ENCODE peak calls at places on chromosomes 3 and 15, in five cellular contexts. One of them, this sample, is unnamed.
A peak's percentile ranks its signal among the peaks of the same experiment; 100 is the strongest.

GRCh38 chr3:187726564-187726963 is 18.7 kb downstream of the BCL6 start:
- DNase-seq in CD4-positive, CD25-positive, alpha-beta regulatory T cell: no peak
- DNase-seq in mesendoderm: no peak
- DNase-seq in choroid plexus epithelial cell: no peak
- DNase-seq in NB4: no peak
- DNase-seq in this sample: no peak

GRCh38 chr3:24060055-24060454 is 115.0 kb downstream of the NR1D2 start:
- DNase-seq in CD4-positive, CD25-positive, alpha-beta regulatory T cell: no peak
- DNase-seq in NB4: no peak
- DNase-seq in choroid plexus epithelial cell: peak; percentile 81
- DNase-seq in mesendoderm: peak; percentile 61
- DNase-seq in this sample: no peak

GRCh38 chr15:99128411-99128810 is 23.5 kb downstream of the SYNM start:
- DNase-seq in choroid plexus epithelial cell: no peak
- DNase-seq in CD4-positive, CD25-positive, alpha-beta regulatory T cell: no peak
- DNase-seq in NB4: no peak
- DNase-seq in mesendoderm: no peak
- DNase-seq in this sample: no peak

GRCh38 chr3:123807820-123808219 is 76.3 kb downstream of the MYLK start:
- DNase-seq in CD4-positive, CD25-positive, alpha-beta regulatory T cell: no peak
- DNase-seq in mesendoderm: peak; percentile 34
- DNase-seq in choroid plexus epithelial cell: no peak
- DNase-seq in NB4: no peak
- DNase-seq in this sample: no peak

GRCh38 chr15:43775411-43775965 is 1.3 kb downstream of the ELL3 start:
- DNase-seq in choroid plexus epithelial cell: no peak
- DNase-seq in NB4: peak; percentile 39
- DNase-seq in CD4-positive, CD25-positive, alpha-beta regulatory T cell: no peak
- DNase-seq in mesendoderm: peak; percentile 92
- DNase-seq in this sample: no peak

GRCh38 chr3:47916696-47917095 is 99.5 kb downstream of the MAP4 start:
- DNase-seq in choroid plexus epithelial cell: no peak
- DNase-seq in NB4: no peak
- DNase-seq in CD4-positive, CD25-positive, alpha-beta regulatory T cell: no peak
- DNase-seq in mesendoderm: no peak
- DNase-seq in this sample: no peak

GRCh38 chr3:105473521-105474223 is 107.0 kb downstream of the ALCAM start:
- DNase-seq in NB4: peak; percentile 2
- DNase-seq in mesendoderm: peak; percentile 44
- DNase-seq in CD4-positive, CD25-positive, alpha-beta regulatory T cell: no peak
- DNase-seq in choroid plexus epithelial cell: peak; percentile 91
- DNase-seq in this sample: no peak

GRCh38 chr3:126259411-126260391 is 79.3 kb upstream of the ALDH1L1 start:
- DNase-seq in mesendoderm: peak; percentile 71
- DNase-seq in CD4-positive, CD25-positive, alpha-beta regulatory T cell: no peak
- DNase-seq in choroid plexus epithelial cell: peak; percentile 53
- DNase-seq in NB4: peak; percentile 70
- DNase-seq in this sample: no peak

GRCh38 chr3:167032267-167032876 is 347.7 kb downstream of the ZBBX start:
- DNase-seq in choroid plexus epithelial cell: peak; percentile 55
- DNase-seq in NB4: peak; percentile 62
- DNase-seq in mesendoderm: peak; percentile 71
- DNase-seq in CD4-positive, CD25-positive, alpha-beta regulatory T cell: no peak
- DNase-seq in this sample: peak; percentile 39

GRCh38 chr3:71208273-71209095 is 375.0 kb downstream of the FOXP1 start:
- DNase-seq in NB4: peak; percentile 50
- DNase-seq in mesendoderm: peak; percentile 70
- DNase-seq in choroid plexus epithelial cell: peak; percentile 65
- DNase-seq in CD4-positive, CD25-positive, alpha-beta regulatory T cell: no peak
- DNase-seq in this sample: no peak

GRCh38 chr3:121574449-121574848 is 6.7 kb downstream of the ARGFX start:
- DNase-seq in CD4-positive, CD25-positive, alpha-beta regulatory T cell: no peak
- DNase-seq in choroid plexus epithelial cell: peak; percentile 56
- DNase-seq in NB4: peak; percentile 70
- DNase-seq in mesendoderm: peak; percentile 74
- DNase-seq in this sample: no peak

GRCh38 chr3:44337253-44337652 is 1.3 kb upstream of the TCAIM start:
- DNase-seq in CD4-positive, CD25-positive, alpha-beta regulatory T cell: no peak
- DNase-seq in NB4: peak; percentile 23
- DNase-seq in mesendoderm: peak; percentile 63
- DNase-seq in choroid plexus epithelial cell: no peak
- DNase-seq in this sample: no peak

GRCh38 chr3:13158871-13159270 is 85.6 kb upstream of the IQSEC1 start:
- DNase-seq in CD4-positive, CD25-positive, alpha-beta regulatory T cell: no peak
- DNase-seq in mesendoderm: no peak
- DNase-seq in NB4: no peak
- DNase-seq in choroid plexus epithelial cell: no peak
- DNase-seq in this sample: no peak

GRCh38 chr3:48685603-48686511 is at the start of gene NCKIPSD:
- DNase-seq in NB4: peak; percentile 86
- DNase-seq in CD4-positive, CD25-positive, alpha-beta regulatory T cell: peak; percentile 85
- DNase-seq in choroid plexus epithelial cell: peak; percentile 82
- DNase-seq in mesendoderm: peak; percentile 91
- DNase-seq in this sample: peak; percentile 69

GRCh38 chr3:141276398-141276797 is 44.8 kb downstream of the PXYLP1 start:
- DNase-seq in NB4: no peak
- DNase-seq in choroid plexus epithelial cell: peak; percentile 64
- DNase-seq in mesendoderm: no peak
- DNase-seq in CD4-positive, CD25-positive, alpha-beta regulatory T cell: no peak
- DNase-seq in this sample: no peak

GRCh38 chr3:45948881-45949280 is 5.6 kb downstream of the CXCR6 start:
- DNase-seq in choroid plexus epithelial cell: no peak
- DNase-seq in CD4-positive, CD25-positive, alpha-beta regulatory T cell: no peak
- DNase-seq in NB4: no peak
- DNase-seq in mesendoderm: no peak
- DNase-seq in this sample: no peak

GRCh38 chr3:11155341-11156025 is 1.2 kb downstream of the HRH1 start:
- DNase-seq in choroid plexus epithelial cell: peak; percentile 88
- DNase-seq in NB4: peak; percentile 68
- DNase-seq in CD4-positive, CD25-positive, alpha-beta regulatory T cell: no peak
- DNase-seq in mesendoderm: peak; percentile 90
- DNase-seq in this sample: no peak

GRCh38 chr15:89419370-89419984 is 76.9 kb downstream of the RHCG start:
- DNase-seq in CD4-positive, CD25-positive, alpha-beta regulatory T cell: no peak
- DNase-seq in choroid plexus epithelial cell: peak; percentile 62
- DNase-seq in mesendoderm: peak; percentile 79
- DNase-seq in NB4: peak; percentile 71
- DNase-seq in this sample: no peak

GRCh38 chr15:52558196-52558595 is 10.6 kb downstream of the ARPP19 start:
- DNase-seq in choroid plexus epithelial cell: peak; percentile 90
- DNase-seq in mesendoderm: peak; percentile 24
- DNase-seq in NB4: peak; percentile 29
- DNase-seq in CD4-positive, CD25-positive, alpha-beta regulatory T cell: peak; percentile 16
- DNase-seq in this sample: no peak

GRCh38 chr3:104392327-104392726 is 974.4 kb upstream of the ALCAM start:
- DNase-seq in CD4-positive, CD25-positive, alpha-beta regulatory T cell: no peak
- DNase-seq in choroid plexus epithelial cell: peak; percentile 10
- DNase-seq in NB4: peak; percentile 14
- DNase-seq in mesendoderm: peak; percentile 26
- DNase-seq in this sample: peak; percentile 5

GRCh38 chr15:53384417-53384816 is 375.0 kb downstream of the WDR72 start:
- DNase-seq in NB4: peak; percentile 3
- DNase-seq in CD4-positive, CD25-positive, alpha-beta regulatory T cell: no peak
- DNase-seq in choroid plexus epithelial cell: no peak
- DNase-seq in mesendoderm: peak; percentile 35
- DNase-seq in this sample: peak; percentile 1

GRCh38 chr3:118144919-118145318 is 889.7 kb downstream of the IGSF11 start:
- DNase-seq in choroid plexus epithelial cell: no peak
- DNase-seq in CD4-positive, CD25-positive, alpha-beta regulatory T cell: no peak
- DNase-seq in mesendoderm: peak; percentile 16
- DNase-seq in NB4: no peak
- DNase-seq in this sample: peak; percentile 100

GRCh38 chr15:67839929-67840746 is at the start of gene RNU6-1:
- DNase-seq in NB4: peak; percentile 92
- DNase-seq in mesendoderm: peak; percentile 89
- DNase-seq in CD4-positive, CD25-positive, alpha-beta regulatory T cell: peak; percentile 93
- DNase-seq in choroid plexus epithelial cell: peak; percentile 94
- DNase-seq in this sample: peak; percentile 94

GRCh38 chr15:56017920-56018319 is 24.5 kb upstream of the NEDD4 start:
- DNase-seq in mesendoderm: peak; percentile 16
- DNase-seq in NB4: no peak
- DNase-seq in choroid plexus epithelial cell: no peak
- DNase-seq in CD4-positive, CD25-positive, alpha-beta regulatory T cell: no peak
- DNase-seq in this sample: no peak

GRCh38 chr15:45130291-45131000 is 652 bp downstream of the DUOX1 start:
- DNase-seq in CD4-positive, CD25-positive, alpha-beta regulatory T cell: no peak
- DNase-seq in NB4: no peak
- DNase-seq in mesendoderm: no peak
- DNase-seq in choroid plexus epithelial cell: no peak
- DNase-seq in this sample: no peak

DNA sequence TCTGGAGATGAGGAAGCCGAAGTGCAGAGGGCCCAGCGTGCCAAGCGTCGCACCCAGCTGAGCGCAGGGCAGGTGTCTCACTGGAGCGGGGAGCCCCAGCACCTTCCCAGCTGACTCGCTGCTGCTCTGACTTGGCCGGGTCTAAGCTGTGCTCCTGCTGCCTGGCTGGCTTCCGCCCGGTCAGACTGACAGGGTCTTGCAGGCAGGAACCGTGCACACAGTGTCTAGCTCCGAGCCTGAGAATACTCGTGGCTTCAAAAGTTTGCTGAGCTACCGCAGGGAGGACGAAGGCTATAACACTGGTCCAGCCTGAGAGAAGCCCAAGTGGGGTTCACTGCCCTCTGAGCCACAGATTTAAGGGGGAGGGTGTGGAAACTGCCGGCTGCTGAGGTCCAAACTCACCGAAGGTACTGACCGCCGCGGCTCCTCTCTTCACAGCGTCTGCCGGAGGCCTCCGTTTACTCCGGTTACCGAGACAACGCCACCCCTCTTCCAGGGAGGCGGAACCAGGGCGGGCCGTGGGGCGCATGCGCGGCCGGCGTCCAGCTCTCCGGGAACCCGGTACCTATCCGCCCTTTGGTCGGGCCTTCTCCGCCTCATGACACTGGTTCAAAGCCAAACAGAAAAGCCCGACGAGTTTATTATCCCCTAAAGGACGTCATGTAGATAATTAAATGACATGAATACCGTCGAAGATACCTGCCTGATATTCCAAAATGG is at the start of gene CFAP44:
- DNase-seq in CD4-positive, CD25-positive, alpha-beta regulatory T cell: peak; percentile 5
- DNase-seq in NB4: no peak
- DNase-seq in mesendoderm: peak; percentile 91
- DNase-seq in choroid plexus epithelial cell: peak; percentile 87
- DNase-seq in this sample: no peak
- H3K4me3 ChIP-seq in CD4-positive, CD25-positive, alpha-beta regulatory T cell: peak within 1 kb of the TSS; percentile 38
- H3K4me3 ChIP-seq in NB4: no peak within 1 kb of the TSS
- H3K4me3 ChIP-seq in mesendoderm: no peak within 1 kb of the TSS
- H3K4me3 ChIP-seq in choroid plexus epithelial cell: peak within 1 kb of the TSS; percentile 57
- H3K4me3 ChIP-seq in this sample: no peak within 1 kb of the TSS

DNA sequence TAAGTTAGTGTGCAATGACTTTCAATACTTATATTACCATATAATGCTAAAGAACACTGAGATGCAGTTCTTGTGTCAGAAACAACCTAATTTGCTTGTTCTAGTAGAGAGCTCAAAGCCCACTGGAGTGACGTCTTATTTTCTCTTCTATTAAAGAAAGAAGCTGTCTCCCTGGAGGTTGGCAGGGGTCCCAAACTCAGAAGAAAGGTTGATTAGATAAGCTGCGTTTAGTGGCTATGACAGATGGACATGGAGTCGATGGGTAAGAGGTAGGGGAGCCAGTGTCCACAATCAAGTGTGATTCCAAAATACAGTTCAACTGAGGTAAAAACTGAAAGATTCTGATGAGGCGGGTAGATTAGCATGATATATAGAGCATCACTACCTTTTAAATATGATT is 363.6 kb downstream of the NLGN1 start:
- DNase-seq in CD4-positive, CD25-positive, alpha-beta regulatory T cell: no peak
- DNase-seq in NB4: no peak
- DNase-seq in choroid plexus epithelial cell: no peak
- DNase-seq in mesendoderm: no peak
- DNase-seq in this sample: no peak
- H3K4me3 ChIP-seq in CD4-positive, CD25-positive, alpha-beta regulatory T cell: no peak overlapping the region
- H3K4me3 ChIP-seq in NB4: no peak overlapping the region
- H3K4me3 ChIP-seq in choroid plexus epithelial cell: no peak overlapping the region
- H3K4me3 ChIP-seq in mesendoderm: no peak overlapping the region
- H3K4me3 ChIP-seq in this sample: no peak overlapping the region

GRCh38 chr3:143674100-143674968 is 173.9 kb downstream of the SLC9A9 start:
- DNase-seq in mesendoderm: peak; percentile 80
- DNase-seq in CD4-positive, CD25-positive, alpha-beta regulatory T cell: peak; percentile 51
- DNase-seq in choroid plexus epithelial cell: peak; percentile 88
- DNase-seq in NB4: peak; percentile 77
- DNase-seq in this sample: peak; percentile 79
- H3K4me3 ChIP-seq in mesendoderm: no peak overlapping the region
- H3K4me3 ChIP-seq in CD4-positive, CD25-positive, alpha-beta regulatory T cell: peak overlapping the region; percentile 21
- H3K4me3 ChIP-seq in choroid plexus epithelial cell: no peak overlapping the region
- H3K4me3 ChIP-seq in NB4: no peak overlapping the region
- H3K4me3 ChIP-seq in this sample: no peak overlapping the region

GRCh38 chr3:196513697-196514349 is 1.3 kb downstream of the SMCO1 start:
- DNase-seq in CD4-positive, CD25-positive, alpha-beta regulatory T cell: no peak
- DNase-seq in mesendoderm: no peak
- DNase-seq in NB4: no peak
- DNase-seq in choroid plexus epithelial cell: peak; percentile 46
- DNase-seq in this sample: no peak
- H3K4me3 ChIP-seq in CD4-positive, CD25-positive, alpha-beta regulatory T cell: no peak overlapping the region
- H3K4me3 ChIP-seq in mesendoderm: no peak overlapping the region
- H3K4me3 ChIP-seq in NB4: no peak overlapping the region
- H3K4me3 ChIP-seq in choroid plexus epithelial cell: no peak overlapping the region
- H3K4me3 ChIP-seq in this sample: no peak overlapping the region

GRCh38 chr3:197225579-197225978 is 72.8 kb downstream of the DLG1 start:
- DNase-seq in choroid plexus epithelial cell: no peak
- DNase-seq in NB4: no peak
- DNase-seq in CD4-positive, CD25-positive, alpha-beta regulatory T cell: no peak
- DNase-seq in mesendoderm: no peak
- DNase-seq in this sample: no peak

GRCh38 chr3:197219627-197220026 is 78.8 kb downstream of the DLG1 start:
- DNase-seq in choroid plexus epithelial cell: no peak
- DNase-seq in mesendoderm: peak; percentile 57
- DNase-seq in CD4-positive, CD25-positive, alpha-beta regulatory T cell: no peak
- DNase-seq in NB4: no peak
- DNase-seq in this sample: no peak

GRCh38 chr3:197224034-197224444 is 74.4 kb downstream of the DLG1 start:
- DNase-seq in CD4-positive, CD25-positive, alpha-beta regulatory T cell: no peak
- DNase-seq in choroid plexus epithelial cell: peak; percentile 76
- DNase-seq in mesendoderm: peak; percentile 71
- DNase-seq in NB4: peak; percentile 64
- DNase-seq in this sample: peak; percentile 54

GRCh38 chr3:197226179-197226578 is 72.2 kb downstream of the DLG1 start:
- DNase-seq in choroid plexus epithelial cell: peak; percentile 23
- DNase-seq in mesendoderm: no peak
- DNase-seq in NB4: no peak
- DNase-seq in CD4-positive, CD25-positive, alpha-beta regulatory T cell: no peak
- DNase-seq in this sample: no peak

GRCh38 chr3:197222816-197223419 is 75.5 kb downstream of the DLG1 start:
- DNase-seq in CD4-positive, CD25-positive, alpha-beta regulatory T cell: no peak
- DNase-seq in mesendoderm: no peak
- DNase-seq in choroid plexus epithelial cell: no peak
- DNase-seq in NB4: no peak
- DNase-seq in this sample: no peak
- H3K4me3 ChIP-seq in CD4-positive, CD25-positive, alpha-beta regulatory T cell: no peak overlapping the region
- H3K4me3 ChIP-seq in mesendoderm: no peak overlapping the region
- H3K4me3 ChIP-seq in choroid plexus epithelial cell: no peak overlapping the region
- H3K4me3 ChIP-seq in NB4: no peak overlapping the region
- H3K4me3 ChIP-seq in this sample: no peak overlapping the region

This sample was measured in Jurkat, Clone E6-1.